ENCODE peak calls at places on chromosomes 3 and 15, in eight cellular contexts. Y is thyroid gland, C is fibroblast of lung, K is AG04450, V is astrocyte, D is fibroblast of pulmonary artery, I is PC-9, F is psoas muscle. U is an unnamed sample.

GRCh38 chr3:134406331-134407246 is 32.3 kb upstream of the AMOTL2 start:
- DNase-seq in D (no peak), I (no peak), F (peak), Y (peak), C (peak), K (no peak), V (no peak), U (peak)

GRCh38 chr3:42847731-42848130 is 27.9 kb downstream of the CYP8B1 start:
- DNase-seq in D (no peak), Y (peak), C (no peak), F (no peak), V (no peak), I (no peak), K (no peak), U (no peak)

GRCh38 chr3:179348325-179349013 is 960 bp downstream of the MFN1 start:
- DNase-seq in F (no peak), C (no peak), D (no peak), K (no peak), Y (no peak), I (peak), V (no peak), U (no peak)

GRCh38 chr15:40762919-40763800 is 708 bp upstream of the GCHFR start:
- DNase-seq in F (peak), C (peak), K (no peak), I (no peak), Y (peak), V (peak), D (peak), U (peak)

GRCh38 chr3:15797600-15798303 is at the start of gene ANKRD28:
- DNase-seq in D (peak), F (no peak), V (peak), C (peak), Y (no peak), K (peak), I (peak), U (no peak)

GRCh38 chr3:85360742-85361387 is 402.1 kb downstream of the CADM2 start:
- DNase-seq in F (peak), I (no peak), C (peak), D (peak), V (peak), K (no peak), Y (peak), U (no peak)

GRCh38 chr3:72996473-72997333 is at the start of gene PPP4R2:
- DNase-seq in K (peak), Y (peak), I (peak), D (peak), V (peak), C (peak), F (peak), U (peak)

GRCh38 chr3:50491023-50491422 is 12.4 kb downstream of the CACNA2D2 start:
- DNase-seq in C (no peak), V (no peak), F (no peak), I (no peak), Y (no peak), D (no peak), K (no peak), U (no peak)

GRCh38 chr3:52171577-52172261 is 17.5 kb upstream of the POC1A start:
- DNase-seq in Y (no peak), D (peak), V (peak), K (no peak), C (peak), I (peak), F (no peak), U (no peak)

GRCh38 chr3:143450656-143451055 is 331.1 kb downstream of the CHST2 start:
- DNase-seq in C (no peak), K (no peak), Y (no peak), I (no peak), V (no peak), F (no peak), D (no peak), U (no peak)

GRCh38 chr15:33584797-33585196 is 274.0 kb downstream of the RYR3 start:
- DNase-seq in D (peak), I (peak), V (peak), Y (no peak), C (peak), K (no peak), F (no peak), U (no peak)

GRCh38 chr15:93987068-93987467 is 244.3 kb upstream of the MCTP2 start:
- DNase-seq in I (no peak), F (no peak), Y (no peak), C (no peak), V (no peak), D (no peak), K (no peak), U (no peak)

GRCh38 chr3:40211579-40211978 is 97.9 kb upstream of the EIF1B start:
- DNase-seq in V (peak), I (no peak), D (peak), C (no peak), Y (no peak), F (no peak), K (no peak), U (no peak)

GRCh38 chr3:16069149-16069922 is 105.1 kb upstream of the GALNT15 start:
- DNase-seq in I (peak), D (peak), C (peak), K (peak), F (no peak), V (peak), Y (no peak), U (no peak)

GRCh38 chr3:184639351-184639750 is 72.5 kb downstream of the MAGEF1 start:
- DNase-seq in F (no peak), C (no peak), I (no peak), V (no peak), D (no peak), Y (peak), K (no peak), U (no peak)

GRCh38 chr3:107884719-107885460 is 205.9 kb downstream of the CD47 start:
- DNase-seq in I (no peak), F (no peak), D (peak), K (peak), C (peak), V (peak), Y (no peak), U (no peak)

GRCh38 chr3:16658004-16658932 is 53.0 kb upstream of the DAZL start:
- DNase-seq in V (no peak), F (no peak), Y (no peak), C (no peak), K (no peak), D (peak), I (no peak), U (no peak)

GRCh38 chr3:57918123-57918837 is 89.9 kb upstream of the FLNB start:
- DNase-seq in F (no peak), V (peak), D (peak), K (peak), Y (no peak), I (peak), C (peak), U (no peak)

GRCh38 chr15:47384316-47384715 is 333.0 kb upstream of the SEMA6D start:
- DNase-seq in I (no peak), C (peak), V (peak), D (peak), F (peak), K (peak), Y (peak), U (peak)

GRCh38 chr15:78264304-78265136 is at the start of gene DNAJA4:
- DNase-seq in D (peak), Y (peak), F (peak), V (peak), C (peak), K (no peak), I (no peak), U (peak)

GRCh38 chr15:35912196-35912595 is 366.2 kb upstream of the DPH6 start:
- DNase-seq in C (peak), V (no peak), I (no peak), D (peak), F (no peak), K (no peak), Y (no peak), U (no peak)
- TF ChIP-seq CTCF in C (peak), V (peak), I (no peak), D (peak), F (peak), K (peak), Y (no peak), U (no peak)

GRCh38 chr15:98428253-98428989 is 219.9 kb upstream of the IGF1R start:
- DNase-seq in V (peak), I (no peak), D (peak), F (peak), Y (peak), K (no peak), C (peak), U (peak)
- H3K4me3 ChIP-seq in V (peak), I (peak), D (peak), F (peak), Y (peak), K (peak), C (peak), U (peak)

DNA sequence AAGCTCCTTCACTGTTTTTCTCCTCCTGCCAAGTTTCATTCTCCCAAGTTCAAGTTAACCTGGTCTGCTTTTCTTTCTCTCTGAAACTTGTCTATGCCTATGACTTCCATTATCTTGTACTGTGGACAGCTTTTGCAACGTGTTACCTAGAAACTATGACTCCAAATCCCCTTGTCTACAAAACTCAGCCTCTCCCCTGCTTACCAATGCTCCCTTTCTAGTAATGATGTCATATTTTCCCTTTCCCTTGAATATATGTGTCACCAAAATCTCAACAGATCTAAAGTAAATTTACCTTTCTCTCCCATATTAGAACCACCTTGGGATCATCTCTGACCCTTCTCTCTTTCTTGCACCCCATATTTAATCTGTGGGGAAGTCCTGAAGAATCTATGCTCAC is 10.5 kb upstream of the ABHD2 start:
- DNase-seq in V (no peak), K (no peak), Y (no peak), I (no peak), F (no peak), D (no peak), C (no peak), U (no peak)
- TF ChIP-seq CTCF in V (no peak), K (no peak), Y (no peak), I (no peak), F (no peak), D (no peak), C (no peak), U (no peak)

GRCh38 chr3:46874430-46874829 is 3.1 kb upstream of the PTH1R start:
- DNase-seq in Y (peak), K (no peak), I (no peak), C (no peak), V (no peak), D (no peak), F (no peak), U (no peak)

GRCh38 chr3:46876313-46877300 is 914 bp upstream of the PTH1R start:
- DNase-seq in V (no peak), Y (no peak), C (no peak), F (no peak), K (no peak), I (no peak), D (no peak), U (no peak)

GRCh38 chr3:46878796-46879436 is 1.4 kb downstream of the PTH1R start:
- DNase-seq in F (no peak), Y (no peak), I (peak), K (no peak), V (no peak), D (no peak), C (no peak), U (no peak)

GRCh38 chr3:46875560-46875959 is 2.0 kb upstream of the PTH1R start:
- DNase-seq in Y (no peak), F (no peak), C (no peak), D (no peak), V (no peak), K (no peak), I (no peak), U (no peak)

DNA sequence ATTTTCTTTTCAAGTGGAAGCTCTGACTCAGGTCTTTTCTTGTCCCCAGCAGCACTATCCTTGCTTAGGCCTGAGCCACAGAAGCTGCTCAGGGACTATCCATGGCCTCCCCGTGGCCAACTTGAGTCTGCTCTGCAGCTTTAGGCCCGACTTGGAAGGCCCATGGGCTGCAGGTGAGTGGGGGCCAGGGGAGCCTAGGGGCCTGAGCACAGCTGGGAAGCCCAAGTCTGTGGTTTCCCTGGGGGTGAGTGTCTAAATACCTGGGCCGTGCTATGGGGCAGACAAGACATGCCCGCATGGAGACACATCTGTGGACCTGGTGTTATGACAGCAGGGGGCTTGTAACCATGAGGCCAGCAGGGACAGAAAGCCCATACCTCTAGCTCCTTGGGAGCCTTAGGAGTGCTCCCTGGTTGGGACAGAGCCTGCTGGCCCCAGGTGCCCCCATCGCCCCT is at the start of gene PTH1R:
- DNase-seq in I (no peak), C (no peak), V (no peak), F (no peak), Y (no peak), K (no peak), D (no peak), U (no peak)
- H3K4me3 ChIP-seq in I (no peak), C (no peak), V (no peak), F (no peak), Y (no peak), K (no peak), D (no peak), U (no peak)

DNA sequence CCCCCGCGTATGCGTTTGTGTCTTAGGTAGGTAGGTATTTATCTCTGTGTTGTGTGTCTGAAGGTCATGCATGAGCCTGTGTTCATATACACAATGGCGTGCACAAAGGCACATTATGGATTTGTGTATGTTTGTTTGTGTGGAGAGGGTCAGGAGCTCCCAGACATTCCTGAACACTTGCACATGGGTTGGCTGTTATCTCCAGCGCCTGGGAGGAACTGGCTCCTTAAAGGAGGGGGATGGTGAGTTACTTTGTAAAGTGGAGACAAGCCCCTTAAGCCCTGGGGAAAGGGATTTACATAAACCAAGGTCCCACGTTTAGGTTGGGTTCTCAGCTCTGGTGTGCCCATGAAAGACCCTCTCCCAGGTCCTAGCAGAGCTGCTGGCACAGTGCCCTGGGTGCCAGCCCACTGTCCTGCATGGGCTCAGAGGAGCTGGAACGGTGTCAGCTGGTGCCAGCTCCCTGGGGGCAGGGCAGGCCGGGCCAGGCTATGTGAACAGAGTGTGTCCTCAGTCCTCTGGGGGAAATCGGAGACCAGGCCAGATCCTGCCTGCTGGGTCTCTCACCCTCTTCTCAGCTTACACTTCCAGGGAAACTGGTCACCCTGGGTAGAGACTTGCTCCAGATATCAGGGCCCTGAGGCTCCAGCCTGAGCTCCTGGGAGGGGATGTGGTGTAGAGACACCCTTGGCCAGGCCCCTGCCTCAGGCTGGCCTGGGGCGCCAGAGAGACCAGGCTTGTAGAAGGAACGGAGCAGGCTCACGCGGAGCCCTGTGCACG is 25.1 kb downstream of the SNX33 start:
- DNase-seq in K (peak), V (peak), C (peak), D (peak), I (peak), F (no peak), Y (peak), U (no peak)
- TF ChIP-seq CTCF in K (no peak), V (no peak), C (no peak), D (no peak), I (no peak), F (no peak), Y (no peak), U (no peak)

U was measured in left lung.